ENCODE peak calls at places on chromosomes 11 and 22, in ten cellular contexts. M is heart right ventricle, H is lower lobe of right lung, U is D721Med, Z is mammary epithelial cell, K is RWPE1, O is brain microvascular endothelial cell, D is GM20000, L is nephron progenitor cell, Y is tibial nerve. Q is an unnamed sample.

GRCh38 chr11:64035581-64035980 is at the start of gene FLRT1:
- DNase-seq in O (no peak), L (peak), H (no peak), K (no peak), D (no peak), Z (no peak), U (no peak), M (no peak), Y (no peak), Q (no peak)

GRCh38 chr11:78560066-78560597 is 14.5 kb downstream of the NARS2 start:
- DNase-seq in O (no peak), Z (no peak), H (no peak), M (no peak), L (no peak), Y (no peak), U (no peak), K (no peak), D (peak), Q (no peak)

GRCh38 chr22:42388130-42388797 is 43.9 kb downstream of the NFAM1 start:
- DNase-seq in K (peak), H (no peak), D (no peak), O (no peak), Z (peak), U (peak), M (no peak), Y (no peak), L (peak), Q (no peak)

GRCh38 chr22:39282642-39283311 is 36.6 kb downstream of the RPL3 start:
- DNase-seq in H (no peak), U (no peak), K (no peak), O (no peak), D (no peak), Y (no peak), L (no peak), Z (no peak), M (no peak), Q (no peak)

GRCh38 chr11:4134844-4135243 is 40.2 kb downstream of the RRM1 start:
- DNase-seq in Y (no peak), L (no peak), K (peak), D (no peak), Z (peak), U (no peak), M (no peak), O (peak), H (no peak), Q (peak)

GRCh38 chr11:26063915-26064314 is 268.0 kb upstream of the ANO3 start:
- DNase-seq in U (no peak), H (no peak), L (no peak), Y (no peak), D (no peak), M (no peak), K (no peak), Z (no peak), O (no peak), Q (no peak)

GRCh38 chr11:45569776-45570175 is 95.6 kb downstream of the CHST1 start:
- DNase-seq in M (no peak), Y (no peak), H (no peak), K (no peak), Z (no peak), D (no peak), U (no peak), O (no peak), L (no peak), Q (no peak)

GRCh38 chr11:33018840-33019239 is 3.2 kb downstream of the DEPDC7 start:
- DNase-seq in H (no peak), L (no peak), U (no peak), D (no peak), M (no peak), O (no peak), K (no peak), Z (no peak), Y (no peak), Q (no peak)

GRCh38 chr11:9210922-9211320 is 54.2 kb downstream of the DENND5A start:
- DNase-seq in M (no peak), D (peak), Z (peak), L (no peak), O (no peak), Y (no peak), U (no peak), K (peak), H (no peak), Q (peak)

GRCh38 chr11:96254087-96254486 is 88.9 kb downstream of the MAML2 start:
- DNase-seq in U (no peak), D (peak), O (peak), M (no peak), K (no peak), Z (peak), H (no peak), L (no peak), Y (no peak), Q (no peak)

GRCh38 chr11:122697636-122698167 is 42.2 kb downstream of the UBASH3B start:
- DNase-seq in U (no peak), H (no peak), Z (peak), M (no peak), D (peak), L (no peak), Y (peak), O (no peak), K (peak), Q (peak)

GRCh38 chr11:115665345-115665901 is 161.2 kb upstream of the CADM1 start:
- DNase-seq in K (no peak), O (no peak), Z (no peak), H (no peak), Y (no peak), D (no peak), U (no peak), M (no peak), L (no peak), Q (no peak)

GRCh38 chr11:122343247-122343646 is 227.2 kb upstream of the BLID start:
- DNase-seq in Z (no peak), M (no peak), Y (no peak), K (no peak), H (no peak), O (no peak), U (no peak), L (no peak), D (no peak), Q (no peak)

GRCh38 chr11:59283825-59284772 is 71.4 kb upstream of the MPEG1 start:
- DNase-seq in O (peak), K (peak), L (peak), Y (peak), M (no peak), Z (peak), D (peak), U (no peak), H (no peak), Q (peak)

GRCh38 chr11:82845336-82846036 is 54.7 kb downstream of the PRCP start:
- DNase-seq in U (no peak), O (no peak), H (no peak), M (no peak), Y (no peak), D (no peak), Z (no peak), K (no peak), L (no peak), Q (no peak)

GRCh38 chr11:130217133-130217631 is 57.6 kb downstream of the ST14 start:
- DNase-seq in L (no peak), Z (no peak), H (peak), K (no peak), D (no peak), Y (no peak), O (no peak), U (no peak), M (no peak), Q (no peak)

GRCh38 chr22:34502821-34503220 is 563.1 kb upstream of the ISX start:
- DNase-seq in Y (no peak), M (no peak), Z (peak), O (no peak), L (no peak), H (no peak), K (no peak), D (no peak), U (no peak), Q (no peak)

GRCh38 chr11:35321532-35322320 is 97.6 kb downstream of the SLC1A2 start:
- DNase-seq in Z (no peak), U (no peak), H (no peak), Y (no peak), M (no peak), O (no peak), K (no peak), L (no peak), D (no peak), Q (no peak)

GRCh38 chr11:65736810-65737209 is 16.2 kb upstream of the RNASEH2C start:
- DNase-seq in O (no peak), M (no peak), U (no peak), Y (no peak), H (no peak), L (no peak), D (no peak), Z (no peak), K (no peak), Q (no peak)

GRCh38 chr22:19446603-19447387 is 716 bp downstream of the C22orf39 start:
- DNase-seq in D (no peak), Y (no peak), L (no peak), K (peak), H (no peak), O (no peak), Z (no peak), U (no peak), M (no peak), Q (no peak)

GRCh38 chr11:36249271-36249670 is 40.0 kb downstream of the COMMD9 start:
- DNase-seq in Z (peak), K (peak), D (peak), Y (no peak), O (peak), L (no peak), U (no peak), M (no peak), H (no peak), Q (peak)

GRCh38 chr11:113847580-113847979 is 27.8 kb downstream of the USP28 start:
- DNase-seq in M (no peak), D (no peak), Y (no peak), U (no peak), L (no peak), Z (no peak), H (no peak), K (no peak), O (no peak), Q (no peak)

GRCh38 chr22:49392247-49392646 is 435.4 kb downstream of the BRD1 start:
- DNase-seq in L (no peak), Z (no peak), M (no peak), D (no peak), H (no peak), Y (no peak), O (no peak), K (no peak), U (no peak), Q (no peak)

GRCh38 chr11:68312117-68312779 is at the start of gene LRP5:
- DNase-seq in O (no peak), U (peak), D (peak), Z (no peak), H (no peak), L (peak), Y (no peak), K (peak), M (no peak), Q (no peak)

GRCh38 chr22:41770715-41771452 is 29.6 kb upstream of the CCDC134 start:
- DNase-seq in K (peak), M (no peak), O (no peak), U (no peak), Y (no peak), D (no peak), H (no peak), L (no peak), Z (peak), Q (peak)

GRCh38 chr11:130781906-130782305 is 134.4 kb downstream of the SNX19 start:
- DNase-seq in D (no peak), O (peak), H (no peak), K (peak), U (no peak), L (no peak), M (no peak), Z (peak), Y (no peak), Q (peak)

GRCh38 chr22:21726650-21727049 is 8.9 kb downstream of the YPEL1 start:
- DNase-seq in L (peak), Y (no peak), U (no peak), D (peak), Z (no peak), K (no peak), M (no peak), O (no peak), H (no peak), Q (peak)

GRCh38 chr11:85766801-85767200 is 44.1 kb downstream of the SYTL2 start:
- DNase-seq in D (no peak), Z (no peak), L (no peak), U (no peak), Y (no peak), M (no peak), K (no peak), O (no peak), H (no peak), Q (no peak)

GRCh38 chr11:67413266-67413797 is 2.1 kb upstream of the CARNS1 start:
- DNase-seq in U (no peak), K (no peak), M (no peak), D (no peak), Y (no peak), L (no peak), Z (no peak), O (no peak), H (no peak), Q (no peak)

GRCh38 chr11:128470081-128470480 is 117.3 kb downstream of the ETS1 start:
- DNase-seq in K (no peak), Z (no peak), H (no peak), L (no peak), Y (no peak), M (no peak), U (no peak), O (no peak), D (peak), Q (no peak)

GRCh38 chr11:44988111-44988510 is 37.4 kb upstream of the TP53I11 start:
- DNase-seq in L (no peak), K (no peak), M (no peak), Z (no peak), O (no peak), U (no peak), Y (no peak), H (no peak), D (no peak), Q (no peak)

GRCh38 chr11:62895501-62895900 is 14.8 kb downstream of the SLC3A2 start:
- DNase-seq in M (no peak), K (no peak), D (no peak), U (no peak), Z (no peak), O (no peak), Y (no peak), L (no peak), H (no peak), Q (no peak)

GRCh38 chr11:34941688-34942087 is 25.3 kb downstream of the PDHX start:
- DNase-seq in H (no peak), Z (no peak), L (no peak), D (no peak), K (no peak), U (no peak), Y (no peak), M (no peak), O (no peak), Q (no peak)

GRCh38 chr11:1987024-1987423 is 10.6 kb downstream of the H19 start:
- DNase-seq in O (no peak), M (no peak), K (no peak), U (no peak), D (no peak), H (no peak), Z (no peak), L (no peak), Y (no peak), Q (no peak)

GRCh38 chr11:47004595-47005033 is 68.1 kb downstream of the CSTPP1 start:
- DNase-seq in O (peak), U (no peak), L (no peak), K (no peak), M (peak), Y (peak), H (peak), D (no peak), Z (peak), Q (peak)

GRCh38 chr22:43546186-43546585 is 134.4 kb downstream of the MPPED1 start:
- DNase-seq in M (no peak), D (no peak), Y (no peak), L (no peak), O (no peak), U (no peak), H (no peak), K (no peak), Z (no peak), Q (no peak)

GRCh38 chr22:43541462-43542407 is 129.9 kb downstream of the MPPED1 start:
- DNase-seq in Y (no peak), M (no peak), H (no peak), D (no peak), O (no peak), Z (no peak), K (no peak), L (no peak), U (no peak), Q (no peak)

GRCh38 chr22:43542681-43543521 is 131.1 kb downstream of the MPPED1 start:
- DNase-seq in Z (no peak), K (no peak), U (no peak), Y (no peak), O (no peak), L (no peak), H (no peak), D (no peak), M (no peak), Q (no peak)

GRCh38 chr22:43543522-43544281 is 131.9 kb downstream of the MPPED1 start:
- DNase-seq in D (no peak), K (no peak), M (no peak), Z (no peak), Y (no peak), U (no peak), L (no peak), H (no peak), O (no peak), Q (no peak)

DNA sequence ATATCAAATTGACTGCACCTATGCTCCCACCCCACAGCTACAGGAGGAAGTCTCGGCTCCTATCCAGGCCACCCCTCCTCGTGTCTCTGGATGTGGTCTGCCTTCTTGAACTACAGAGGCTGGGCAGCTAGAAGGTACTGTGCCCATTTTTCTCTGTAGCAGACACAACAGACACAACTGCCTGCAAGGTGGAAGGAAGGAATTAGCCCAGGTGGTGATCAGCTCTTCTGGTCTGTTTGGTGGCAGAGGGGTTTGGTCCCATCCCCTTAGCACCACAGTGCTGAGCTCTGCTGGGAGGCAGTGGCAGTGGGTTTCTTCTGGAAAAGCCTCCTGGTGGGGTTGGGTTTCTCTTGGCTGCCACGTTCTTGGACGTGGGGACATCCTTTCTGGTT is 132.5 kb downstream of the MPPED1 start:
- DNase-seq in O (no peak), D (no peak), Z (no peak), M (no peak), K (no peak), H (no peak), L (no peak), U (no peak), Y (no peak), Q (no peak)
- TF ChIP-seq CTCF in O (no peak), D (no peak), Z (no peak), M (no peak), K (no peak), H (no peak), L (no peak), U (no peak), Y (no peak), Q (no peak)

DNA sequence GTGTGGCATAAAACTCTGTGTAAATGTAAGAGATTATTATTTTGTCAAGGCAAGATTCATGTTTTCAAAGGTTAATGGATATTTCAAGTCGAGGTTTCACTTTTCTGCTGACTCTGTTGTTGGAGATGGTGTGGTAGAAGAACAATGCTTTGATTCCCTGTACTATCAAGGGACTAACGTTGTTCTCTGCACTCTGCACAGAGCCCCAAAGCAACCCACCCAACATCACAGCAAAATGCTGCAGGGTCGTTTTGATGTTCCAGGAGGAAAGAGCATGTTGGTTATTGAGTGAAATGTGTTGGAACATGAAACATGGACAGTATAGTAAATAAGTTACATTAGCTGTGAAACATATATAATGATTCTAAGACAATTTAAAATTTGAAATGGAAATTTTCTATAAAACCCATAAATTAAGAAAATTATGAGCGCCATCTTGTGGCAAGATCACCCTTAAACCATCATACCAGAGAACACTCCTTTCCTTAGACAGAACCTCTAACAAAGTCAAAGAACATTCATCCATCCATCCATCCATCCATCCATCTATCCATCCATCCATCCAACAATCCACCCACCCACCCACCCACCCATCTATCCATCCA is 164.4 kb upstream of the ZBED5 start:
- DNase-seq in U (no peak), M (no peak), H (no peak), Y (peak), O (peak), Z (no peak), K (peak), L (no peak), D (peak), Q (peak)
- TF ChIP-seq CTCF in U (peak), M (no peak), H (peak), Y (peak), O (peak), Z (peak), K (peak), L (peak), D (peak), Q (peak)

GRCh38 chr11:119689318-119689717 is 39.7 kb downstream of the NECTIN1 start:
- DNase-seq in O (no peak), L (no peak), M (no peak), H (no peak), Z (no peak), U (no peak), K (no peak), D (no peak), Y (no peak), Q (no peak)

GRCh38 chr11:119691701-119692546 is 37.1 kb downstream of the NECTIN1 start:
- DNase-seq in Z (peak), L (no peak), D (no peak), H (no peak), Y (no peak), U (no peak), O (no peak), M (no peak), K (peak), Q (peak)

GRCh38 chr11:119693253-119693815 is 35.7 kb downstream of the NECTIN1 start:
- DNase-seq in H (no peak), M (no peak), O (no peak), D (peak), Z (peak), U (no peak), K (no peak), Y (no peak), L (no peak), Q (no peak)

GRCh38 chr11:119694334-119694733 is 34.7 kb downstream of the NECTIN1 start:
- DNase-seq in O (no peak), U (no peak), H (no peak), Y (no peak), M (no peak), K (no peak), D (peak), L (no peak), Z (peak), Q (peak)

DNA sequence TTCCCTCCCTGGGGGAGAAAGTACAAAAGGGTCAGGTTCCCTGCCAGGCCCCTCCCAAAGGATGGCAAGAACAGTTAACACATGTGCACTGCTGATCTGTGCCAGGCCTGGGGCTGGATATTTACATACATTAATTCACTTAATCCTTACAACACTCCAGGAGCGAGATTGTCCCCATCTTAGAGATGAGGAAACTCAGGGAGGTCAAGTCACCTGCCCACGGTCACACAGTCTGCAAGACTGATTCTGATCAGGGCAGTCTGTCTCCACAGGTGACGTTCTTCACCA is 36.5 kb downstream of the NECTIN1 start:
- DNase-seq in L (no peak), K (no peak), M (no peak), Z (no peak), D (no peak), U (no peak), O (no peak), H (no peak), Y (no peak), Q (peak)
- TF ChIP-seq CTCF in L (no peak), K (no peak), M (no peak), Z (no peak), D (no peak), U (no peak), O (no peak), H (no peak), Y (no peak), Q (no peak)

GRCh38 chr11:69391192-69392103 is 90.0 kb upstream of the LINC01488 start:
- DNase-seq in Z (no peak), U (no peak), D (no peak), H (no peak), Y (no peak), L (no peak), K (no peak), O (no peak), M (no peak), Q (no peak)
- TF ChIP-seq CTCF in Z (no peak), U (no peak), D (no peak), H (no peak), Y (no peak), L (no peak), K (no peak), O (no peak), M (no peak), Q (no peak)

DNA sequence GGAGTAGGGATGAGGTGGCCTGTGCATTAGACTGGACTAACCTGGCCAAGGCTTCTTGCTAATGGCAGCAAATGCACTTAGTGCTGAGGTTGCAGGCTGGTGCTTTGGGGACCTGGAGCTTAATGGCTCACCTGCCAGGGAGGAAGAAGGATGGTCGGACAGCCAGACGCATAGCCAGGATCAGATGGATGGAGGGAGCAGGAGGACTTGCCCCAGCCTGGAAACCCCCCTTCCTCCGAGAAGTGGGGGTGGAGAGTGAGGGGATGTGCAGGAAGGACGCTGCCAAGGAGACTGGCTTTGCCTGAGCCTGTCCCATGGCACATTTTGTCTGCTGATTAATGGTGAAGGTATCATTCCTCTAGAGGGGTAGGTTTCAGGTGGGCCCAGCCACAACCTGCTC is 17.9 kb downstream of the IGLL1 start:
- DNase-seq in D (no peak), L (no peak), O (no peak), M (no peak), U (no peak), K (no peak), Z (no peak), Y (no peak), H (no peak), Q (no peak)
- TF ChIP-seq CTCF in D (no peak), L (no peak), O (no peak), M (no peak), U (no peak), K (no peak), Z (no peak), Y (no peak), H (no peak), Q (no peak)

Q was measured in MCF 10A.